ENCODE peak calls at places on chromosomes 6 and 20, in six cellular contexts. J is RPMI8226, S is Right ventricle myocardium superior, M is AG09309, V is left ventricle myocardium superior, B is NCI-H510A treated with DMSO at 0.1 percent for 48 hours. H is an unnamed sample.

GRCh38 chr20:18477218-18477617 is 10.0 kb downstream of the POLR3F start:
- DNase-seq in J (no peak), S (no peak), M (no peak), V (no peak), B (no peak), H (no peak)

GRCh38 chr20:41696428-41696827 is 78.3 kb upstream of the CHD6 start:
- DNase-seq in J (no peak), S (no peak), M (no peak), V (no peak), B (no peak), H (no peak)

GRCh38 chr20:63495771-63496403 is 3.0 kb downstream of the EEF1A2 start:
- DNase-seq in J (peak), S (peak), M (no peak), V (peak), B (no peak), H (no peak)

GRCh38 chr6:134419717-134420116 is 101.8 kb upstream of the SGK1 start:
- DNase-seq in J (no peak), S (no peak), M (no peak), V (no peak), B (no peak), H (no peak)

GRCh38 chr6:45438849-45439406 is 61.2 kb upstream of the SUPT3H start:
- DNase-seq in J (peak), S (no peak), M (no peak), V (no peak), B (no peak), H (peak)

GRCh38 chr6:150695652-150696051 is 96.0 kb downstream of the PLEKHG1 start:
- DNase-seq in J (no peak), S (no peak), M (peak), V (no peak), B (no peak), H (no peak)

GRCh38 chr20:20501128-20501527 is 133.2 kb downstream of the INSM1 start:
- DNase-seq in J (no peak), S (no peak), M (no peak), V (no peak), B (no peak), H (no peak)

GRCh38 chr20:20875716-20876115 is 163.3 kb upstream of the RALGAPA2 start:
- DNase-seq in J (no peak), S (no peak), M (no peak), V (no peak), B (no peak), H (no peak)

GRCh38 chr20:44271915-44272663 is 25.0 kb downstream of the GDAP1L1 start:
- DNase-seq in J (no peak), S (no peak), M (no peak), V (no peak), B (no peak), H (no peak)

GRCh38 chr6:114783083-114783482 is 440.3 kb upstream of the HS3ST5 start:
- DNase-seq in J (no peak), S (no peak), M (no peak), V (no peak), B (no peak), H (no peak)

H was measured in HFF-Myc.